ENCODE peak calls at places on chromosomes 16 and 17, in seven cellular contexts. K, R, T, H, C, W and N are unnamed samples. For H3K36me3, the result is how much of the 10 kb centered on the place peaks cover.

GRCh38 chr17:56890906-56891674 is 22.8 kb downstream of the TRIM25 start:
- DNase-seq in K (no peak), R (no peak), T (no peak), H (no peak), C (no peak), W (no peak), N (no peak)

GRCh38 chr16:53429221-53429943 is 4.9 kb upstream of the RBL2 start:
- DNase-seq in K (no peak), R (no peak), T (no peak), H (peak), C (peak), W (no peak), N (no peak)

GRCh38 chr16:4358831-4359561 is 7.9 kb upstream of the PAM16 start:
- DNase-seq in K (peak), R (peak), T (peak), H (peak), C (peak), W (no peak), N (no peak)

GRCh38 chr16:53087101-53087500 is 32.3 kb downstream of the CHD9 start:
- DNase-seq in K (no peak), R (no peak), T (no peak), H (no peak), C (no peak), W (no peak), N (no peak)

GRCh38 chr17:7656958-7657715 is 6.4 kb downstream of the ATP1B2 start:
- DNase-seq in K (no peak), R (no peak), T (peak), H (peak), C (no peak), W (no peak), N (no peak)

GRCh38 chr17:81386646-81387234 is 8.5 kb upstream of the BAHCC1 start:
- DNase-seq in K (peak), R (no peak), T (peak), H (no peak), C (peak), W (no peak), N (no peak)

GRCh38 chr16:50025544-50025931 is 513 bp downstream of the CNEP1R1 start:
- DNase-seq in K (no peak), R (no peak), T (no peak), H (peak), C (peak), W (peak), N (no peak)

GRCh38 chr17:43803758-43804157 is 23.5 kb downstream of the CFAP97D1 start:
- DNase-seq in K (no peak), R (no peak), T (no peak), H (no peak), C (peak), W (no peak), N (no peak)

GRCh38 chr16:88856122-88856827 is 472 bp downstream of the GALNS start:
- DNase-seq in K (peak), R (peak), T (no peak), H (no peak), C (no peak), W (no peak), N (no peak)

GRCh38 chr16:2473425-2473926 is 1.5 kb upstream of the TBC1D24 start:
- DNase-seq in K (no peak), R (peak), T (no peak), H (no peak), C (no peak), W (no peak), N (no peak)

GRCh38 chr17:8151120-8151640 is 1.0 kb downstream of the PER1 start:
- DNase-seq in K (peak), R (peak), T (peak), H (peak), C (peak), W (no peak), N (peak)

GRCh38 chr16:89764711-89765201 is 43.4 kb downstream of the ZNF276 start:
- DNase-seq in K (peak), R (no peak), T (peak), H (peak), C (no peak), W (no peak), N (peak)

GRCh38 chr17:70901870-70902269 is 732.5 kb downstream of the KCNJ2 start:
- DNase-seq in K (no peak), R (no peak), T (no peak), H (no peak), C (peak), W (no peak), N (no peak)

GRCh38 chr17:78127888-78128615 is 503 bp downstream of the TMC6 start:
- DNase-seq in K (peak), R (no peak), T (no peak), H (peak), C (peak), W (no peak), N (no peak)

GRCh38 chr17:61574542-61575351 is 16.3 kb downstream of the NACA2 start:
- DNase-seq in K (no peak), R (no peak), T (no peak), H (peak), C (peak), W (no peak), N (no peak)

GRCh38 chr16:10162981-10163380 is 19.2 kb downstream of the GRIN2A start:
- DNase-seq in K (no peak), R (no peak), T (no peak), H (no peak), C (no peak), W (no peak), N (no peak)

GRCh38 chr16:11109551-11109950 is 146.5 kb downstream of the SOCS1 start:
- DNase-seq in K (no peak), R (no peak), T (no peak), H (no peak), C (peak), W (no peak), N (peak)

GRCh38 chr17:66143657-66144282 is 48.2 kb downstream of the CEP112 start:
- DNase-seq in K (no peak), R (no peak), T (no peak), H (no peak), C (no peak), W (no peak), N (no peak)

GRCh38 chr17:75549246-75550138 is 24.0 kb downstream of the LLGL2 start:
- DNase-seq in K (peak), R (no peak), T (peak), H (peak), C (peak), W (no peak), N (no peak)

GRCh38 chr16:73329363-73330306 is 281.7 kb upstream of the ZFHX3 start:
- DNase-seq in K (no peak), R (no peak), T (no peak), H (peak), C (no peak), W (no peak), N (no peak)

GRCh38 chr16:88566158-88566557 is 4.0 kb upstream of the ZC3H18 start:
- DNase-seq in K (no peak), R (no peak), T (no peak), H (no peak), C (no peak), W (no peak), N (no peak)

GRCh38 chr17:7341842-7342241 is 5.5 kb downstream of the ACAP1 start:
- DNase-seq in K (no peak), R (no peak), T (no peak), H (no peak), C (no peak), W (no peak), N (no peak)

GRCh38 chr17:43601280-43602050 is 55.3 kb upstream of the ETV4 start:
- DNase-seq in K (no peak), R (no peak), T (peak), H (peak), C (peak), W (no peak), N (peak)

GRCh38 chr17:9985622-9986021 is 80.6 kb upstream of the RCVRN start:
- DNase-seq in K (no peak), R (no peak), T (no peak), H (no peak), C (no peak), W (no peak), N (no peak)

GRCh38 chr16:87489434-87490045 is 3.3 kb downstream of the ZCCHC14 start:
- DNase-seq in K (peak), R (no peak), T (no peak), H (no peak), C (no peak), W (no peak), N (no peak)
- H3K4me3 ChIP-seq in K (peak), R (peak), T (peak), H (no peak), C (no peak), W (peak), N (peak)

GRCh38 chr17:17080181-17080631 is 37.9 kb downstream of the MPRIP start:
- DNase-seq in K (peak), R (no peak), T (no peak), H (no peak), C (no peak), W (no peak), N (no peak)

GRCh38 chr17:17078832-17079231 is 36.6 kb downstream of the MPRIP start:
- DNase-seq in K (peak), R (no peak), T (no peak), H (no peak), C (no peak), W (no peak), N (no peak)

GRCh38 chr17:17077861-17078732 is 35.8 kb downstream of the MPRIP start:
- DNase-seq in K (peak), R (no peak), T (peak), H (peak), C (no peak), W (no peak), N (no peak)

GRCh38 chr17:17079761-17080160 is 37.5 kb downstream of the MPRIP start:
- DNase-seq in K (peak), R (no peak), T (peak), H (no peak), C (no peak), W (no peak), N (no peak)

DNA sequence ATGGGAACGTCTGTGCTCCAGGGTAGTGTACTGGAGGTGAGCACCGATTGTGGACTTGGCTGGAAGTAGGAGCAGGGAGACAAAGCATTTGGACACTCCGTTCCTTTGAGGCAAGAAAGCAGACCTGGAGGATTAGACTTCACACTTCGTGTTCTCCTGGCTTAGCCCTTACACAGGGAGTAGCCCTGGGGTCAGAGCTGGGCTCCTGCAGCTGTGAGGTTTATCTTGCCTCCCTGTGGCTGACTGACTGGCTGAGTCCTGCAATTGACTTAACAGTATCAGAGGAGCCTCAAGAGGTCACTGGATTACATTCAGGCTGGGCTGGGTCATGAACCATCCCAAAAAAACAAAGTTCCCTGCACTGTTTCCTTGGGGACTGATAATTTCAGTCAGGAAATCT is 37.1 kb downstream of the MPRIP start:
- DNase-seq in K (peak), R (no peak), T (no peak), H (no peak), C (no peak), W (no peak), N (no peak)
- H3K36me3 ChIP-seq in K (under half), R (under half), T (under half), H (under half), C (half or more), W (under half), N (under half)

GRCh38 chr17:4744999-4745969 is 5.6 kb upstream of the CXCL16 start:
- DNase-seq in K (no peak), R (no peak), T (no peak), H (no peak), C (no peak), W (no peak), N (no peak)
- H3K4me3 ChIP-seq in K (no peak), R (no peak), T (no peak), H (no peak), C (no peak), W (no peak), N (no peak)

GRCh38 chr16:30416624-30417298 is 9.4 kb downstream of the ZNF771 start:
- DNase-seq in K (no peak), R (no peak), T (no peak), H (no peak), C (no peak), W (no peak), N (no peak)

GRCh38 chr16:30417447-30418349 is 10.3 kb downstream of the ZNF771 start:
- DNase-seq in K (peak), R (peak), T (peak), H (peak), C (no peak), W (peak), N (no peak)

GRCh38 chr16:30413116-30413806 is 5.9 kb downstream of the ZNF771 start:
- DNase-seq in K (no peak), R (no peak), T (no peak), H (no peak), C (no peak), W (peak), N (no peak)

GRCh38 chr16:30416047-30416603 is 8.7 kb downstream of the ZNF771 start:
- DNase-seq in K (no peak), R (no peak), T (no peak), H (no peak), C (no peak), W (no peak), N (no peak)

DNA sequence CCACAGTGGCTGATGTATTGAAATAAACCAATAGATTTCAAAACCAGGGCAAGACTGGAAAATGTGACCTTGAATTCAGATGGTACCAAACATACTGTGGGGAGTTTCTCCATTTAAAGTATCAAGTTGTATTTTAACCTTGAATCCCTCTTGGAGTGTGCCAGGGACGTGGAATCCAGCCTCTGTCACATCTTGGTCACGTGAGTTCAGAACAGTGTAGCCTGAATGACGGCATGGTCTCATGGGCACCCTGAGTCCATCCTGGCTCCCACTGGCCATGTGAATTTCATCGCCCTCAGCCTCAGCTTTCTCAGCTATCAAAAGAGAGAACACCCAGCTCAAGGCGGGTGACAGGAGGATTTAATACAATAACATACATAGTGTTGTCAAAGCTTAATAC is 6.8 kb downstream of the ZNF771 start:
- DNase-seq in K (no peak), R (no peak), T (peak), H (peak), C (no peak), W (no peak), N (no peak)
- H3K36me3 ChIP-seq in K (under half), R (under half), T (under half), H (under half), C (under half), W (under half), N (under half)

DNA sequence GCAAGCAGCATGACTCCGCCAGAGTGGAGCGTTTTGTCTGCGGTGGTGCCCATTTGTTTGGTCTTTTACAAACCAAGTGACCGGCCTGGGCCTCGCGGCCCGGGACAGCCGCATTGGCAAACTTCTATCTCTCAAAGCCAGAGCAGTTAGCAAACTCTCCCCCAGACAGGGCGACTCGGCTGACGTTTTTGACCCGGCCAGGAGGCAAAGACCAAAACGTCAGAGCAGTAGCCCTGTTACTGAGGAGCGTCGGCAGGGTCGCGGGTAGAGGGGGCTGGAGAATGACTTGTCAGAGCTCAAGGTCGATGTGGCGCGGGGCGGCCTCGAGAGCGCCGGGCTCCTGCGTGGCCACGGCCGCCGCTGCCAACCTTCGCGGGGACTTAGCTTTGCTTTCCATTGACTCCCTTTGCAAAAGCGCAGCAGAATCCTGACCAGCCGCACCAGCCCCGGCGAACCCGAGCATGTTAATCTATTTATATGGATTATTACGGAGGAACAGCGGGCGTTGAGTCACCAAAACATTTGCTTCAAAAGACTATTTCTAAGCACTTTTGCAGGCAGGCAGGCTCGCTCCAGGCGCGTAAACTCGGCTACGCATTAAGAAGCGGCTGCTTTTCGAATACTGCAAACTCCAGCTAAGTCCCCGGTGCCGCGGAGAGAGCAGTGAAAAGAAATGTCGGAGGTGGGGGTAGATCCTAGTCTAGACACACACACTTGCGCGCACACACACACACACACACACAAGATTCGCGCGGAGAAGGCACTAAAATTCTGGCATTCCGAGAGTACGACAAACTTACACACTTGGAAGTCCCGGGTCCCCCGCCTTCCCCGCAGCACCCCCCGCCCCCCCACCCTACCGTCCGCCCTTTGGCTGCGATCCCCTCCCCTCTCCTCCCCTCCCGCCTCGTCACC is 600 bp upstream of the SOX9 start:
- DNase-seq in K (peak), R (no peak), T (peak), H (peak), C (peak), W (no peak), N (no peak)
- H3K4me3 ChIP-seq in K (peak), R (no peak), T (peak), H (peak), C (peak), W (peak), N (peak)

GRCh38 chr16:84988328-84989080 is 22.8 kb downstream of the ZDHHC7 start:
- DNase-seq in K (no peak), R (no peak), T (no peak), H (no peak), C (no peak), W (no peak), N (no peak)
- H3K36me3 ChIP-seq in K (half or more), R (under half), T (under half), H (under half), C (under half), W (under half), N (half or more)

GRCh38 chr17:51430581-51430980 is 170.2 kb downstream of the UTP18 start:
- DNase-seq in K (no peak), R (no peak), T (no peak), H (no peak), C (no peak), W (no peak), N (no peak)

GRCh38 chr17:51439395-51440229 is 179.3 kb downstream of the UTP18 start:
- DNase-seq in K (no peak), R (no peak), T (no peak), H (no peak), C (no peak), W (no peak), N (no peak)

GRCh38 chr17:51435641-51436091 is 175.3 kb downstream of the UTP18 start:
- DNase-seq in K (peak), R (no peak), T (no peak), H (peak), C (peak), W (no peak), N (no peak)

GRCh38 chr17:51434434-51435170 is 174.3 kb downstream of the UTP18 start:
- DNase-seq in K (no peak), R (no peak), T (no peak), H (no peak), C (peak), W (no peak), N (no peak)

DNA sequence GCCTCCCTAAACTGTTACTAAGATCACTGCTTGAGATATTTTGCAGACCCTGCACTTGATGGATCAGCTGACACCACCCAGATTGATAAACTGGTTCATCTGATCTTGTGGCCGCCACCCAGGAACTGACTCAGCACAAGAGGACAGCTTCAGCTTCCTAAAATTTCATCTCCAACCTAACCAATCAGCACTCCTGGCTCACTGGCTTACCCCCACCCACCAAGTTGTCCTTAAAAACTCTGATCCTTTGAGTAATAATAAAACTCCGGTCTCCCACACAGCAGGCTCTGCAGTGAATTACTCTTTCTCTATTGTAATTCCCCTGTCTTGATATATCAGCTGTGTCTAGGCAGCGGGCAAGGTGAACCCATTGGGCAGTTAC is 174.8 kb downstream of the UTP18 start:
- DNase-seq in K (no peak), R (no peak), T (no peak), H (no peak), C (peak), W (no peak), N (no peak)
- H3K4me3 ChIP-seq in K (no peak), R (no peak), T (no peak), H (no peak), C (peak), W (no peak), N (no peak)

GRCh38 chr17:37614391-37614790 is 5.2 kb upstream of the SYNRG start:
- DNase-seq in K (no peak), R (no peak), T (no peak), H (no peak), C (no peak), W (peak), N (no peak)
- H3K36me3 ChIP-seq in K (half or more), R (under half), T (half or more), H (under half), C (under half), W (under half), N (under half)

GRCh38 chr16:67199011-67199807 is at the start of gene ELMO3:
- DNase-seq in K (peak), R (no peak), T (peak), H (peak), C (no peak), W (no peak), N (no peak)
- H3K4me3 ChIP-seq in K (peak), R (no peak), T (no peak), H (peak), C (no peak), W (no peak), N (no peak)